ENCODE peak calls at places on chromosome 3, in nine cellular contexts. E is MM.1S, S is heart left ventricle, R is DND-41, A is hepatocyte, Q is mucosa of descending colon, U is spleen, Y is neural progenitor cell, W is WERI-Rb-1. X is an unnamed sample. For H3K36me3 and H3K9me3, the result is how much of the 10 kb centered on the place peaks cover.

GRCh38 chr3:25448750-25449684 is 21.0 kb downstream of the RARB start:
- DNase-seq in E (no peak), R (no peak), W (no peak), S (peak), U (peak), Q (peak), A (peak), Y (peak), X (peak)

GRCh38 chr3:171011536-171012336 is 14.8 kb downstream of the SLC2A2 start:
- DNase-seq in W (no peak), Q (no peak), S (no peak), U (no peak), Y (no peak), E (no peak), R (no peak), A (no peak), X (no peak)

GRCh38 chr3:126548556-126549466 is 9.9 kb downstream of the C3orf22 start:
- DNase-seq in R (peak), A (no peak), W (peak), S (peak), Y (no peak), U (peak), E (no peak), Q (no peak), X (no peak)

GRCh38 chr3:114212646-114213045 is 24.7 kb downstream of the ZNF80 start:
- DNase-seq in Y (no peak), R (no peak), S (no peak), W (no peak), Q (no peak), A (no peak), E (no peak), U (no peak), X (no peak)

GRCh38 chr3:45008117-45008516 is 18.0 kb upstream of the CLEC3B start:
- DNase-seq in S (no peak), W (no peak), Y (no peak), U (no peak), E (no peak), R (no peak), A (no peak), Q (no peak), X (no peak)

GRCh38 chr3:133996996-133997395 is 32.7 kb downstream of the SLCO2A1 start:
- DNase-seq in A (no peak), W (no peak), E (no peak), R (no peak), U (no peak), Y (no peak), Q (no peak), S (no peak), X (no peak)

GRCh38 chr3:145704020-145704419 is 457.0 kb downstream of the PLOD2 start:
- DNase-seq in E (no peak), Y (no peak), W (no peak), R (no peak), A (peak), U (no peak), Q (no peak), S (no peak), X (peak)

GRCh38 chr3:52483577-52484495 is 11.3 kb upstream of the STAB1 start:
- DNase-seq in W (no peak), R (no peak), S (no peak), Y (no peak), A (peak), E (no peak), Q (no peak), U (no peak), X (no peak)

GRCh38 chr3:140505256-140505655 is 172.6 kb upstream of the TRIM42 start:
- DNase-seq in E (no peak), Q (no peak), R (no peak), Y (peak), S (no peak), A (no peak), U (no peak), W (no peak), X (no peak)

GRCh38 chr3:23324745-23325144 is 121.6 kb downstream of the UBE2E2 start:
- DNase-seq in E (peak), A (no peak), Q (no peak), Y (no peak), W (no peak), S (no peak), U (no peak), R (peak), X (peak)

GRCh38 chr3:171039674-171040073 is 13.2 kb upstream of the SLC2A2 start:
- DNase-seq in W (no peak), Q (no peak), Y (no peak), U (no peak), A (no peak), S (no peak), E (no peak), R (no peak), X (no peak)

GRCh38 chr3:56200251-56200650 is 268.0 kb downstream of the ERC2 start:
- DNase-seq in E (no peak), A (no peak), Y (no peak), R (no peak), Q (no peak), U (no peak), W (no peak), S (no peak), X (no peak)

GRCh38 chr3:108099203-108099602 is 8.4 kb upstream of the CD47 start:
- DNase-seq in U (no peak), Q (no peak), A (no peak), W (no peak), R (no peak), S (no peak), E (no peak), Y (peak), X (peak)

GRCh38 chr3:396293-396692 is 199.7 kb downstream of the CHL1 start:
- DNase-seq in S (no peak), A (no peak), E (no peak), R (no peak), Y (no peak), U (no peak), W (no peak), Q (no peak), X (no peak)

GRCh38 chr3:61894988-61895935 is 333.9 kb downstream of the PTPRG start:
- DNase-seq in A (peak), E (peak), Q (peak), U (no peak), Y (no peak), W (peak), R (peak), S (peak), X (peak)

GRCh38 chr3:23735062-23735461 is 70.7 kb upstream of the UBE2E1 start:
- DNase-seq in W (no peak), E (no peak), Y (no peak), U (no peak), A (no peak), S (no peak), Q (no peak), R (no peak), X (no peak)

GRCh38 chr3:21654662-21655061 is 96.3 kb downstream of the ZNF385D start:
- DNase-seq in W (no peak), A (no peak), Y (no peak), E (no peak), R (no peak), Q (no peak), U (no peak), S (no peak), X (no peak)

GRCh38 chr3:26087751-26088150 is 297.9 kb downstream of the OXSM start:
- DNase-seq in W (no peak), R (no peak), Q (no peak), E (no peak), Y (no peak), A (no peak), S (no peak), U (peak), X (no peak)

GRCh38 chr3:178310833-178311380 is 225.3 kb upstream of the KCNMB2 start:
- DNase-seq in U (no peak), Y (peak), S (no peak), Q (no peak), W (no peak), R (no peak), E (no peak), A (no peak), X (no peak)

GRCh38 chr3:99509224-99509623 is 129.2 kb upstream of the COL8A1 start:
- DNase-seq in U (no peak), Q (no peak), E (no peak), A (no peak), R (no peak), S (no peak), W (no peak), Y (no peak), X (peak)

GRCh38 chr3:41102053-41102556 is 97.2 kb upstream of the CTNNB1 start:
- DNase-seq in S (no peak), U (no peak), Y (no peak), R (no peak), W (no peak), E (no peak), A (peak), Q (peak), X (no peak)

GRCh38 chr3:156174229-156174847 is 54.0 kb downstream of the KCNAB1 start:
- DNase-seq in S (no peak), E (peak), Q (no peak), A (peak), U (no peak), Y (peak), W (no peak), R (no peak), X (no peak)

GRCh38 chr3:187773963-187774789 is 28.9 kb upstream of the BCL6 start:
- DNase-seq in W (no peak), A (no peak), Q (peak), E (no peak), U (no peak), S (no peak), Y (no peak), R (no peak), X (no peak)

GRCh38 chr3:112134335-112135124 is 1.5 kb upstream of the GCSAM start:
- DNase-seq in W (no peak), E (peak), R (no peak), Y (no peak), U (no peak), A (no peak), S (no peak), Q (no peak), X (no peak)

GRCh38 chr3:125143982-125144652 is 68.4 kb downstream of the SLC12A8 start:
- DNase-seq in A (no peak), U (no peak), Y (no peak), E (no peak), S (no peak), Q (no peak), W (no peak), R (no peak), X (peak)

GRCh38 chr3:123723527-123724168 is 138.8 kb upstream of the HACD2 start:
- DNase-seq in A (peak), S (peak), W (peak), R (peak), U (no peak), E (peak), Y (peak), Q (peak), X (peak)

GRCh38 chr3:51718547-51719412 is 11.9 kb downstream of the GRM2 start:
- DNase-seq in W (peak), S (peak), U (no peak), R (peak), A (peak), Q (peak), E (peak), Y (peak), X (peak)

GRCh38 chr3:33786565-33787327 is 11.7 kb upstream of the PDCD6IP start:
- DNase-seq in R (no peak), S (no peak), A (no peak), Q (no peak), W (no peak), U (no peak), Y (no peak), E (no peak), X (no peak)
- H3K4me3 ChIP-seq in R (no peak), S (peak), A (peak), Q (no peak), W (peak), U (peak), Y (peak), E (no peak), X (no peak)

DNA sequence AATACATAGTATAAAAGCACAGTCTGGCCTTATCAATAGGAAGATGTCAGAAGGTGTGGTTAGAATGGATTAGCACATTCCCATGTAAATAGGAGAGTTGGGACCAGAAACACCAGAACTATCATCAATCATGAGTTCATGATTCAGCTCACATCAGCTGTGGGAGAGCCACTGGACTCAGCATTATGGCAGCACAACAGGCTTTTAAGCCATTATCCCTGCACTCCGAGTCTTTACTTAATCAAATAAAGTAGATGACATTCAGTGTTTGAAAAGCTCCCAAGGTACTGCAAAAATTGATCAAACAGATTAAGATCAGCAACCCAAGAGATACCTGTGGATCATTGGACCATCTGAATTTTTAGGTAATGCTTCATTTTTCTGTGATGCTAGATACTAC is 24.7 kb downstream of the PARP14 start:
- DNase-seq in W (no peak), U (no peak), Q (no peak), E (no peak), A (no peak), S (no peak), R (no peak), Y (no peak), X (no peak)
- H3K36me3 ChIP-seq in W (under half), U (half or more), Q (under half), E (under half), A (under half), S (half or more), R (half or more), Y (under half), X (under half)

DNA sequence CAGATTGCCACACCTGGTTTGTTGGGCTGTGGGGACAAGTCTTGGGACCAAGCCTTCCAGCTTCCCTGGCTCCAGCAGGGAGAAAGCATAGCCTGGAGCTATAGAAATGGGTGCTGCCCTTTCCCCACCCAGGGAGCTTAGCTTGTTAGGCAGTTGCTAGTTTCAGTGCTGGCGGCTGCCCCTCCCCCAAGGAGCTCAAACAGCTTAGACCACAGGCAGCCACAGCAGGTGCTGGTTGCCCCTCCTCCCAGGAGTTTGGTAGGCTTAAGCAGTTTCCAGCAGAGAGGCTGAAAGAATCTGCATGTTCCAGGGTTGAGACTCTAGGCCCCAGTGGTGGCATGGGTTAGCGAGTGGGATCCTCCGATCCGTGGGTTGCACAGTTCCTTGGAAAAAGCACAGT is 889.7 kb downstream of the IGSF11 start:
- DNase-seq in Q (no peak), E (peak), Y (peak), U (no peak), S (no peak), A (no peak), W (peak), R (peak), X (no peak)
- H3K9me3 ChIP-seq in Q (under half), E (under half), Y (under half), U (under half), S (under half), A (under half), W (under half), R (under half), X (under half)

GRCh38 chr3:67828486-67829010 is 174.1 kb upstream of the SUCLG2 start:
- DNase-seq in R (no peak), Q (no peak), W (no peak), Y (peak), S (no peak), U (no peak), A (no peak), E (no peak), X (no peak)
- H3K4me3 ChIP-seq in R (no peak), Q (no peak), W (no peak), Y (no peak), S (no peak), U (no peak), A (no peak), E (no peak), X (no peak)

GRCh38 chr3:130963878-130964277 is 62.7 kb downstream of the ASTE1 start:
- DNase-seq in A (peak), R (no peak), W (no peak), E (no peak), U (no peak), S (no peak), Q (no peak), Y (peak), X (peak)

GRCh38 chr3:130956721-130957120 is 62.8 kb downstream of the ATP2C1 start:
- DNase-seq in R (no peak), A (no peak), Q (no peak), S (no peak), U (no peak), Y (no peak), E (no peak), W (no peak), X (no peak)

GRCh38 chr3:130963444-130963843 is 63.2 kb downstream of the ASTE1 start:
- DNase-seq in R (no peak), Y (no peak), S (no peak), U (no peak), A (no peak), W (no peak), Q (no peak), E (no peak), X (no peak)

GRCh38 chr3:130961458-130961857 is 65.2 kb downstream of the ASTE1 start:
- DNase-seq in R (no peak), S (no peak), E (no peak), W (no peak), Y (no peak), U (no peak), Q (no peak), A (no peak), X (no peak)

GRCh38 chr3:130960139-130960779 is 66.4 kb downstream of the ASTE1 start:
- DNase-seq in Q (no peak), R (no peak), E (no peak), S (no peak), W (no peak), Y (no peak), A (no peak), U (no peak), X (no peak)
- H3K36me3 ChIP-seq in Q (under half), R (under half), E (under half), S (half or more), W (under half), Y (under half), A (under half), U (under half), X (under half)

DNA sequence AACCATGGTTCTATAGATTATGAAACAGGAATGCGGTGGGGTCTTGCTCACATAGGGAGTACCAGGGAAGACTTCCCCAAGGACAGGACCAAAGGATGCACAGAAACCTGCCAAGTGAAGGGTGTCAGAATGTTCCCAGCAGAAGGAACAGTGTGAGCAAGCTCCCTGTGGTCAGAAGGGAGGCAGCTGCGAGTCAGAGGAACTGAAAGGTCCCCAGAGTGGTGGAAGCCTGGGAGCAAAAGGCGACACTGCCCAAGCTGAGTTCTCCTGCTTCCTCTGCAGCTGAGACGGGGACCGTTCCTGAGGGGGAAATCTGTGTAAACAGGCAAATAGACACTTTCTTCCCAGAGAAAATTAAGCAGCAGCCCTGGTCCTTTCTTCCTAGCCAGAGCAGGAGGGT is 14.2 kb upstream of the SLC6A6 start:
- DNase-seq in E (no peak), W (no peak), S (no peak), R (no peak), Y (no peak), A (no peak), U (no peak), Q (no peak), X (no peak)
- H3K9me3 ChIP-seq in E (under half), W (under half), S (under half), R (under half), Y (under half), A (under half), U (under half), Q (under half), X (under half)